ENCODE peak calls at places on chromosomes 7 and 10, in six cellular contexts. Z is activated T-helper 9 cell treated with anti-CD3 and anti-CD28 coated beads, Interleukin-2, amount 50 U/mL, for 16 hours; J is LHCN-M2; O is cardiac fibroblast; D is spleen; U is cerebellum. F is an unnamed sample.

GRCh38 chr10:11245095-11245479 is 227.4 kb downstream of the CELF2 start:
- DNase-seq in D (no peak), Z (no peak), J (no peak), U (no peak), O (no peak), F (no peak)

GRCh38 chr10:72087392-72087968 is 871 bp downstream of the SPOCK2 start:
- DNase-seq in D (peak; percentile 93), O (no peak), J (no peak), U (peak; percentile 63), Z (no peak), F (no peak)

GRCh38 chr10:89078729-89079672 is 88.4 kb downstream of the FAS start:
- DNase-seq in U (no peak), Z (no peak), D (no peak), O (peak; percentile 58), J (no peak), F (peak; percentile 83)

GRCh38 chr7:98156700-98157099 is 50.0 kb downstream of the LMTK2 start:
- DNase-seq in J (no peak), O (no peak), U (no peak), Z (no peak), D (no peak), F (no peak)

GRCh38 chr7:46115410-46115809 is 194.3 kb upstream of the IGFBP3 start:
- DNase-seq in J (peak; percentile 53), Z (no peak), U (no peak), O (peak; percentile 20), D (no peak), F (no peak)

GRCh38 chr7:590731-591551 is 71.3 kb upstream of the PDGFA start:
- DNase-seq in J (peak; percentile 58), Z (no peak), O (no peak), U (peak; percentile 68), D (no peak), F (no peak)

GRCh38 chr7:3063016-3063753 is 19.5 kb upstream of the CARD11 start:
- DNase-seq in Z (peak; percentile 69), U (no peak), D (peak; percentile 80), O (no peak), J (no peak), F (no peak)

GRCh38 chr7:19665399-19666008 is 43.3 kb downstream of the POLR1F start:
- DNase-seq in J (peak; percentile 65), O (peak; percentile 66), D (no peak), Z (no peak), U (peak; percentile 2), F (no peak)

GRCh38 chr10:126939706-126940105 is 34.5 kb downstream of the DOCK1 start:
- DNase-seq in U (no peak), D (no peak), Z (no peak), J (no peak), O (no peak), F (no peak)

GRCh38 chr10:3747248-3747960 is 37.6 kb downstream of the KLF6 start:
- DNase-seq in Z (no peak), J (no peak), D (no peak), O (no peak), U (no peak), F (no peak)

GRCh38 chr7:137874390-137874789 is 27.6 kb upstream of the DGKI start:
- DNase-seq in J (peak; percentile 99), D (no peak), U (peak; percentile 12), O (peak; percentile 99), Z (no peak), F (no peak)

GRCh38 chr7:149727541-149728476 is 45.6 kb downstream of the ZNF467 start:
- DNase-seq in O (no peak), D (peak; percentile 75), Z (no peak), U (no peak), J (no peak), F (no peak)

GRCh38 chr10:119908201-119908600 is 15.7 kb downstream of the SEC23IP start:
- DNase-seq in O (no peak), J (no peak), Z (no peak), D (no peak), U (no peak), F (no peak)

GRCh38 chr10:87752571-87752970 is 65.5 kb downstream of the ATAD1 start:
- DNase-seq in D (no peak), Z (no peak), J (peak; percentile 77), U (no peak), O (peak; percentile 70), F (no peak)

GRCh38 chr7:87003872-87004798 is 55.3 kb downstream of the ELAPOR2 start:
- DNase-seq in O (no peak), D (no peak), U (no peak), J (no peak), Z (no peak), F (peak; percentile 66)

GRCh38 chr10:101775273-101776131 is at the start of gene FGF8:
- DNase-seq in Z (no peak), O (no peak), U (no peak), D (no peak), J (no peak), F (no peak)

GRCh38 chr7:30799206-30799975 is 28.2 kb downstream of the MINDY4 start:
- DNase-seq in D (no peak), J (peak; percentile 96), O (peak; percentile 99), Z (no peak), U (peak; percentile 88), F (no peak)

GRCh38 chr10:104327745-104328635 is 10.3 kb downstream of the ITPRIP start:
- DNase-seq in J (peak; percentile 92), U (no peak), D (peak; percentile 79), O (peak; percentile 86), Z (no peak), F (no peak)

GRCh38 chr7:88401009-88401623 is 94.4 kb upstream of the STEAP4 start:
- DNase-seq in D (no peak), J (peak; percentile 4), Z (no peak), U (no peak), O (peak; percentile 3), F (peak; percentile 16)

GRCh38 chr7:81366546-81366945 is 403.3 kb downstream of the HGF start:
- DNase-seq in J (peak; percentile 6), D (no peak), O (peak; percentile 7), Z (no peak), U (no peak), F (no peak)

GRCh38 chr7:34842782-34843181 is 184.8 kb downstream of the NPSR1 start:
- DNase-seq in O (peak; percentile 2), U (no peak), D (no peak), J (peak; percentile 24), Z (no peak), F (no peak)

GRCh38 chr10:79608505-79609375 is 2.0 kb upstream of the SFTPA1 start:
- DNase-seq in D (no peak), J (peak; percentile 8), U (no peak), Z (no peak), O (peak; percentile 24), F (peak; percentile 8)

F was measured in foreskin melanocyte.